ENCODE peak calls at places on chromosomes 13 and 19, in four cellular contexts. One of them, this sample, is unnamed.
A peak's percentile ranks its signal among the peaks of the same experiment; 100 is the strongest.

GRCh38 chr13:107450931-107451330 is 764.4 kb downstream of the LIG4 start:
- DNase-seq in sigmoid colon: no peak
- DNase-seq in fibroblast of mammary gland: peak; percentile 79
- DNase-seq in IMR-90: peak; percentile 99
- DNase-seq in this sample: peak; percentile 91

GRCh38 chr19:3608750-3609322 is 2.2 kb upstream of the TBXA2R start:
- DNase-seq in sigmoid colon: no peak
- DNase-seq in fibroblast of mammary gland: no peak
- DNase-seq in IMR-90: no peak
- DNase-seq in this sample: no peak

GRCh38 chr19:17420267-17420924 is 549 bp downstream of the MVB12A start:
- DNase-seq in sigmoid colon: peak; percentile 74
- DNase-seq in fibroblast of mammary gland: no peak
- DNase-seq in IMR-90: no peak
- DNase-seq in this sample: no peak

GRCh38 chr19:17125052-17125727 is 49.6 kb downstream of the MYO9B start:
- DNase-seq in sigmoid colon: no peak
- DNase-seq in fibroblast of mammary gland: no peak
- DNase-seq in IMR-90: peak; percentile 34
- DNase-seq in this sample: no peak

GRCh38 chr13:102913924-102914628 is 68.2 kb downstream of the ERCC5 start:
- DNase-seq in sigmoid colon: no peak
- DNase-seq in fibroblast of mammary gland: peak; percentile 55
- DNase-seq in IMR-90: peak; percentile 16
- DNase-seq in this sample: no peak

GRCh38 chr19:4633140-4633967 is 6.0 kb upstream of the TNFAIP8L1 start:
- DNase-seq in sigmoid colon: peak; percentile 79
- DNase-seq in fibroblast of mammary gland: peak; percentile 92
- DNase-seq in IMR-90: peak; percentile 85
- DNase-seq in this sample: no peak

GRCh38 chr19:47427241-47428176 is 8.2 kb upstream of the MEIS3 start:
- DNase-seq in sigmoid colon: peak; percentile 78
- DNase-seq in fibroblast of mammary gland: peak; percentile 50
- DNase-seq in IMR-90: peak; percentile 45
- DNase-seq in this sample: peak; percentile 90

GRCh38 chr13:38542601-38543000 is 144.3 kb upstream of the FREM2 start:
- DNase-seq in sigmoid colon: no peak
- DNase-seq in fibroblast of mammary gland: peak; percentile 2
- DNase-seq in IMR-90: no peak
- DNase-seq in this sample: no peak

GRCh38 chr13:98576215-98576945 is 527 bp downstream of the STK24 start:
- DNase-seq in sigmoid colon: peak; percentile 82
- DNase-seq in fibroblast of mammary gland: no peak
- DNase-seq in IMR-90: no peak
- DNase-seq in this sample: no peak

GRCh38 chr19:41324921-41325639 is 15.1 kb downstream of the CCDC97 start:
- DNase-seq in sigmoid colon: peak; percentile 89
- DNase-seq in fibroblast of mammary gland: peak; percentile 95
- DNase-seq in IMR-90: peak; percentile 90
- DNase-seq in this sample: peak; percentile 89

GRCh38 chr19:1248454-1249297 is at the start of gene MIDN:
- DNase-seq in sigmoid colon: peak; percentile 93
- DNase-seq in fibroblast of mammary gland: peak; percentile 84
- DNase-seq in IMR-90: peak; percentile 86
- DNase-seq in this sample: peak; percentile 96

GRCh38 chr19:2722541-2723344 is 1.6 kb upstream of the DIRAS1 start:
- DNase-seq in sigmoid colon: peak; percentile 86
- DNase-seq in fibroblast of mammary gland: peak; percentile 77
- DNase-seq in IMR-90: peak; percentile 74
- DNase-seq in this sample: peak; percentile 91

GRCh38 chr13:24528816-24529398 is 16.3 kb upstream of the PARP4 start:
- DNase-seq in sigmoid colon: no peak
- DNase-seq in fibroblast of mammary gland: no peak
- DNase-seq in IMR-90: no peak
- DNase-seq in this sample: no peak

GRCh38 chr13:113410472-113411201 is 42.7 kb downstream of the ADPRHL1 start:
- DNase-seq in sigmoid colon: peak; percentile 80
- DNase-seq in fibroblast of mammary gland: peak; percentile 96
- DNase-seq in IMR-90: peak; percentile 93
- DNase-seq in this sample: no peak

GRCh38 chr13:51125495-51126226 is 14.6 kb upstream of the C13orf42 start:
- DNase-seq in sigmoid colon: peak; percentile 72
- DNase-seq in fibroblast of mammary gland: peak; percentile 62
- DNase-seq in IMR-90: peak; percentile 54
- DNase-seq in this sample: peak; percentile 78

GRCh38 chr19:29507081-29507860 is 18.5 kb upstream of the VSTM2B start:
- DNase-seq in sigmoid colon: peak; percentile 56
- DNase-seq in fibroblast of mammary gland: no peak
- DNase-seq in IMR-90: no peak
- DNase-seq in this sample: no peak

GRCh38 chr19:8340341-8341096 is 2.5 kb downstream of the KANK3 start:
- DNase-seq in sigmoid colon: peak; percentile 87
- DNase-seq in fibroblast of mammary gland: no peak
- DNase-seq in IMR-90: no peak
- DNase-seq in this sample: no peak
- TF ChIP-seq CTCF in sigmoid colon: no peak
- TF ChIP-seq CTCF in fibroblast of mammary gland: no peak
- TF ChIP-seq CTCF in IMR-90: peak; percentile 13
- TF ChIP-seq CTCF in this sample: no peak

DNA sequence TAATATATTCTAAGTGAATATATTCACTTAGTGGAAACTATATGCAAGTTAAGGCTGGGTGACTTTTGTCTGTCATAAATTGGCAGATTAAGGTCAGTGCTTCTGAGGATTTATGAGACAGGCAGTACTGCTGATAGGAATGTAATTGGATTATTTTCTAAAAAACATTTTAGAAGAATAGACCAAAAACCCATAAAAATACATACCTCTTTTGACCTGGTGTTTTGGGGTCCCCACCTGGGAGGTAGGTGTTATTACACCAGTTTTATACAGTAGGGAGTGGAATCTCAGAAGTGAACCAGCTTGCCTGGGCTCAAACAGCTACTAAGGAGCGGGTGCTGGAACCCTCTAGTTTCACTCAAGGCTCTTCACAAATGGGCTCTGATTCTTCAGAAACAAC is 25.3 kb downstream of the COG3 start:
- DNase-seq in sigmoid colon: no peak
- DNase-seq in fibroblast of mammary gland: no peak
- DNase-seq in IMR-90: no peak
- DNase-seq in this sample: no peak
- TF ChIP-seq CTCF in sigmoid colon: no peak
- TF ChIP-seq CTCF in fibroblast of mammary gland: no peak
- TF ChIP-seq CTCF in IMR-90: no peak
- TF ChIP-seq CTCF in this sample: peak; percentile 27

DNA sequence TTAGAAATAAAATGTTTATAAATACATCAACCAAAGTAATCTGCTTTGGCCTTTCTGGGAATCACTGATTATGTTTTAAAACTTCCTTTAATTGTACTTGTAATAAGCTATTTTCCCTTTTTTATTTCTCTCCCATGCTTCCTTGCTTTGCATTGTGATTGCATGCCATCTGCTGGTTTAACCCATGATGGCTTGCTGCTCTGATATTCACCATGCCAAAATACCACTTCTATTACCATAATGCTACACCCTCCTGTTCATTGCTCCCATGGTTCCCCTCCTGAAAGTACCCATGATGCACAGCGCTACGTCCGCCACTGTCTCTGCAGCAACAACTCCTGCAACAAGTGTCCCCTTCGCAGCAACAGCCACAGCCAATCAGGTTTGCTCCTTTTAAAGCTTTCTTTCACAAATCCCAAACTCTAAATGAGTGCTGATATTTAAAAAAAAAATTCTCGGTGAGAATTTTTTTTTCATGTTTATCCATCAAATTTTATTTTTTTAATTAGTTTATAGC is 67.7 kb upstream of the RAP2A start:
- DNase-seq in sigmoid colon: no peak
- DNase-seq in fibroblast of mammary gland: peak; percentile 22
- DNase-seq in IMR-90: no peak
- DNase-seq in this sample: no peak
- TF ChIP-seq CTCF in sigmoid colon: no peak
- TF ChIP-seq CTCF in fibroblast of mammary gland: peak; percentile 19
- TF ChIP-seq CTCF in IMR-90: peak; percentile 29
- TF ChIP-seq CTCF in this sample: peak; percentile 21

DNA sequence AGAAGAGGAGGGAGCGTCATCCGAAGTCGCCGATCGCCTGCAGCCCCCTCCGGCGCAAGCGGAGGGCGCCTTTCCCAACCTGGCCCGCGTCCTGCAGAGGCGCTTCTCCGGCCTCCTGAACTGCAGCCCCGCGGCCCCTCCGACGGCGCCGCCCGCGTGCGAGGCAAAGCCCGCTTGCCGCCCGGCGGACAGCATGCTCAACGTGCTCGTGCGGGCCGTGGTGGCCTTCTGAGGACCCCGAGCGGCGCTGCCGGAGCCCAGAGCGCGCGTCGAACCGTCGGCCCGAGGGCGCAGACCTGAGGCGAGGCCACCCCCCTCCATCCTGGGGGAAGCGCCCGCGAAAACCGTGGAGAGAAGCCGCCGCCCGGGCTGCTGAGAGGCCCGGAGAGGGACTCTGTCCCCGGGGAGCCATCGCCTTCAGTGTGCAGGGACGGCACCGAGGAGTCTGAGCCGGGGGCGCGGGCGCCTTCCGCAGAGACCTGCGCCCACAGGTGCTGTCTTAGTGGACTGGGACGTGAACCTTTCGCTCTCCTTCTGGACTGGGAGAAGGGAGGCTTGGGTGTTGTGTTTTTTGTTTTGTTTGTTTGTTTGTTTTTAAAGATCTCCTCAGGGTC is 3.5 kb downstream of the IER2 start:
- DNase-seq in sigmoid colon: peak; percentile 81
- DNase-seq in fibroblast of mammary gland: no peak
- DNase-seq in IMR-90: no peak
- DNase-seq in this sample: no peak
- TF ChIP-seq CTCF in sigmoid colon: no peak
- TF ChIP-seq CTCF in fibroblast of mammary gland: no peak
- TF ChIP-seq CTCF in IMR-90: no peak
- TF ChIP-seq CTCF in this sample: peak; percentile 23

GRCh38 chr19:30556230-30556711 is 184.1 kb downstream of the ZNF536 start:
- DNase-seq in sigmoid colon: no peak
- DNase-seq in fibroblast of mammary gland: no peak
- DNase-seq in IMR-90: no peak
- DNase-seq in this sample: no peak
- TF ChIP-seq CTCF in sigmoid colon: no peak
- TF ChIP-seq CTCF in fibroblast of mammary gland: no peak
- TF ChIP-seq CTCF in IMR-90: no peak
- TF ChIP-seq CTCF in this sample: no peak

DNA sequence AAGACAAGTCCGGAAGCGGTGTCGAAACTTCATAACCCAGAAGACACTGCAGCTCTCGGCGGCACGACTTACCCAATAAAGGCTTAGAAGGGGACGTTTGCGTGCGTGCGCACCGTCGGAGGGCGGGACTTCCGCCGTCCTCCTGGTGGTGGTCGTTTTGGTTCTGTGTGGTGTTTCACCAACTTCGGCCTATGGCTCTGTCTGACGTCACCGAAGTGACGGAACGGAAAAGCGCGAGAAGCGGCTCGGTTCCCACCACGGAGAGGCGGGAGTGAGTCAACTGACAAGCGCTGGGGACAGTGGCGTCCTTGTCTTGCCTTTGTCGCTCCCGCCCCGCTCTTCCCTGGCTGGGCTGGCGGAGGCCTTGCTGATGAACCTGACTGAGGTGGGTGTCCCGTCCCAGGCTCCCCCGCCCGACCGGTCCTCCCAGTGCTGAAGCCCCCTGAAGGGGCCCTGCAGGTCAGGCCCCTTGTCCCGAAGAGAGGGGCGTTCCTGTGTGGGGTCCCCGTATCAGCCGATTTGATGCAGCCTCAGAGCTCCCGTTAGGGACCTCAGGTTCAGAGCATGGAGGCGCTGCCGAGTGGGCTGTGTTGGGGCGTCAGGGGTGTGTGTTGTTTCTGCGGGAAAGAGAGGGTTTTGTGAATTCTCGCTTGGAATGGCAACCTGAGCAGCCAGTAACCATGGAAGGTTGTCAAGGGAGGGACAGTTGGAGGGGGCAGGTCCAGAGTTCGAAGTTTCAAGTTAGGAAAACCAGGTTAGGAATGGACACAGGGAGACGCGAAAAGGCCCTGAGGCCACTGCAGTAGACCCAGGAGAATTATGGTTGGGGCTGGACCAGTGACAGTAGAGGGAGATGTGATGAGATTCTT is at the start of gene ZNF548:
- DNase-seq in sigmoid colon: peak; percentile 98
- DNase-seq in fibroblast of mammary gland: peak; percentile 99
- DNase-seq in IMR-90: peak; percentile 100
- DNase-seq in this sample: peak; percentile 98
- TF ChIP-seq CTCF in sigmoid colon: peak; percentile 31
- TF ChIP-seq CTCF in fibroblast of mammary gland: peak; percentile 3
- TF ChIP-seq CTCF in IMR-90: peak; percentile 34
- TF ChIP-seq CTCF in this sample: peak; percentile 32

DNA sequence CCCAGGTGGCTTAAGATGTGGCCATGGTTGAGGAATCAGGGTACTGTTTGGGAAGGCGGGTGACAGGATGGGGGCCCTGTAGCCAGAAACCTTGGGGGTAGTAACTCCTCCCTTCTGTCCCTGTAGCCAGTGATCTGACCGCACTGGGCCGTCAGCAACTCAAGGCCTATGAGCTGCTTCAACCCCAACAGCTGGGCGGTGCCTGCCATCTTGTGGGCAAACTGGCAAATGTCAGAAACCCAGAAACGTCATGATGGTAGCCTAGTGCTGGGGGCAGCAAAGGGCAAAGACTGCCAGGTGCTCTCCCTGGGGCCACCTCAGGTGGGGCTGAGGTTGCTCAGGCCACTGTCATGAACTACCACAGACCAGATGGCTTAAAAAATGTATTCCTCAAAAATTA is 3.5 kb downstream of the COPE start:
- DNase-seq in sigmoid colon: no peak
- DNase-seq in fibroblast of mammary gland: peak; percentile 54
- DNase-seq in IMR-90: peak; percentile 30
- DNase-seq in this sample: no peak
- TF ChIP-seq CTCF in sigmoid colon: no peak
- TF ChIP-seq CTCF in fibroblast of mammary gland: peak; percentile 35
- TF ChIP-seq CTCF in IMR-90: peak; percentile 42
- TF ChIP-seq CTCF in this sample: peak; percentile 31

GRCh38 chr13:48976677-48977625 is 1.2 kb downstream of the FNDC3A start:
- DNase-seq in sigmoid colon: no peak
- DNase-seq in fibroblast of mammary gland: peak; percentile 35
- DNase-seq in IMR-90: no peak
- DNase-seq in this sample: no peak

GRCh38 chr13:48975926-48976676 is 389 bp downstream of the FNDC3A start:
- DNase-seq in sigmoid colon: peak; percentile 90
- DNase-seq in fibroblast of mammary gland: peak; percentile 73
- DNase-seq in IMR-90: peak; percentile 75
- DNase-seq in this sample: peak; percentile 90

GRCh38 chr13:48973845-48974431 is 1.8 kb upstream of the FNDC3A start:
- DNase-seq in sigmoid colon: no peak
- DNase-seq in fibroblast of mammary gland: no peak
- DNase-seq in IMR-90: no peak
- DNase-seq in this sample: no peak

GRCh38 chr13:48977973-48978372 is 2.3 kb downstream of the FNDC3A start:
- DNase-seq in sigmoid colon: no peak
- DNase-seq in fibroblast of mammary gland: peak; percentile 55
- DNase-seq in IMR-90: peak; percentile 57
- DNase-seq in this sample: no peak

GRCh38 chr13:48975101-48975925 is at the start of gene FNDC3A:
- DNase-seq in sigmoid colon: peak; percentile 76
- DNase-seq in fibroblast of mammary gland: peak; percentile 57
- DNase-seq in IMR-90: peak; percentile 64
- DNase-seq in this sample: peak; percentile 94
- TF ChIP-seq CTCF in sigmoid colon: no peak
- TF ChIP-seq CTCF in fibroblast of mammary gland: peak; percentile 11
- TF ChIP-seq CTCF in IMR-90: no peak
- TF ChIP-seq CTCF in this sample: no peak

This sample was measured in osteocyte.